ENCODE peak calls at places on chromosomes 13 and 19, in eight cellular contexts. One of them, this sample, is unnamed.

GRCh38 chr19:2887391-2887914 is 13.3 kb upstream of the ZNF57 start:
- DNase-seq in thyroid gland: no peak
- DNase-seq in right lobe of liver: no peak
- DNase-seq in A549: peak; percentile 46
- DNase-seq in ovary: no peak
- DNase-seq in spleen: no peak
- DNase-seq in IMR-90: peak; percentile 61
- DNase-seq in K562: peak; percentile 46
- DNase-seq in this sample: no peak

GRCh38 chr13:21813844-21814243 is 143.0 kb downstream of the FGF9 start:
- DNase-seq in thyroid gland: no peak
- DNase-seq in right lobe of liver: no peak
- DNase-seq in A549: no peak
- DNase-seq in ovary: no peak
- DNase-seq in spleen: no peak
- DNase-seq in IMR-90: no peak
- DNase-seq in K562: no peak
- DNase-seq in this sample: no peak

GRCh38 chr19:677201-677600 is 1.0 kb downstream of the FSTL3 start:
- DNase-seq in thyroid gland: peak; percentile 70
- DNase-seq in right lobe of liver: peak; percentile 42
- DNase-seq in A549: peak; percentile 61
- DNase-seq in ovary: peak; percentile 84
- DNase-seq in spleen: no peak
- DNase-seq in IMR-90: peak; percentile 79
- DNase-seq in K562: no peak
- DNase-seq in this sample: peak; percentile 92

GRCh38 chr19:33465371-33465770 is 56.2 kb downstream of the PEPD start:
- DNase-seq in thyroid gland: no peak
- DNase-seq in right lobe of liver: no peak
- DNase-seq in A549: no peak
- DNase-seq in ovary: no peak
- DNase-seq in spleen: peak; percentile 35
- DNase-seq in IMR-90: no peak
- DNase-seq in K562: no peak
- DNase-seq in this sample: no peak

GRCh38 chr13:34035676-34036325 is 217.9 kb downstream of the RFC3 start:
- DNase-seq in thyroid gland: no peak
- DNase-seq in right lobe of liver: no peak
- DNase-seq in A549: peak; percentile 9
- DNase-seq in ovary: no peak
- DNase-seq in spleen: no peak
- DNase-seq in IMR-90: no peak
- DNase-seq in K562: no peak
- DNase-seq in this sample: peak; percentile 38

GRCh38 chr13:102651392-102651791 is 43.5 kb downstream of the METTL21C start:
- DNase-seq in thyroid gland: no peak
- DNase-seq in right lobe of liver: no peak
- DNase-seq in A549: no peak
- DNase-seq in ovary: no peak
- DNase-seq in spleen: no peak
- DNase-seq in IMR-90: peak; percentile 61
- DNase-seq in K562: no peak
- DNase-seq in this sample: no peak

GRCh38 chr19:29547361-29547960 is 21.7 kb downstream of the VSTM2B start:
- DNase-seq in thyroid gland: no peak
- DNase-seq in right lobe of liver: no peak
- DNase-seq in A549: no peak
- DNase-seq in ovary: no peak
- DNase-seq in spleen: peak; percentile 22
- DNase-seq in IMR-90: no peak
- DNase-seq in K562: no peak
- DNase-seq in this sample: no peak

GRCh38 chr19:1070931-1071791 is 4.2 kb downstream of the ARHGAP45 start:
- DNase-seq in thyroid gland: no peak
- DNase-seq in right lobe of liver: no peak
- DNase-seq in A549: no peak
- DNase-seq in ovary: no peak
- DNase-seq in spleen: peak; percentile 81
- DNase-seq in IMR-90: no peak
- DNase-seq in K562: no peak
- DNase-seq in this sample: no peak

GRCh38 chr19:48415869-48416268 is 22.4 kb downstream of the GRIN2D start:
- DNase-seq in thyroid gland: no peak
- DNase-seq in right lobe of liver: no peak
- DNase-seq in A549: no peak
- DNase-seq in ovary: no peak
- DNase-seq in spleen: no peak
- DNase-seq in IMR-90: no peak
- DNase-seq in K562: no peak
- DNase-seq in this sample: no peak

GRCh38 chr19:48417436-48417835 is 24.0 kb downstream of the GRIN2D start:
- DNase-seq in thyroid gland: no peak
- DNase-seq in right lobe of liver: no peak
- DNase-seq in A549: no peak
- DNase-seq in ovary: no peak
- DNase-seq in spleen: no peak
- DNase-seq in IMR-90: no peak
- DNase-seq in K562: no peak
- DNase-seq in this sample: no peak

GRCh38 chr19:48413879-48414623 is 20.6 kb downstream of the GRIN2D start:
- DNase-seq in thyroid gland: peak; percentile 38
- DNase-seq in right lobe of liver: no peak
- DNase-seq in A549: no peak
- DNase-seq in ovary: no peak
- DNase-seq in spleen: no peak
- DNase-seq in IMR-90: peak; percentile 43
- DNase-seq in K562: no peak
- DNase-seq in this sample: no peak

GRCh38 chr19:48418317-48419064 is 25.0 kb downstream of the GRIN2D start:
- DNase-seq in thyroid gland: no peak
- DNase-seq in right lobe of liver: no peak
- DNase-seq in A549: no peak
- DNase-seq in ovary: no peak
- DNase-seq in spleen: no peak
- DNase-seq in IMR-90: peak; percentile 23
- DNase-seq in K562: peak; percentile 37
- DNase-seq in this sample: no peak

GRCh38 chr19:48415395-48415794 is 21.9 kb downstream of the GRIN2D start:
- DNase-seq in thyroid gland: peak; percentile 69
- DNase-seq in right lobe of liver: peak; percentile 91
- DNase-seq in A549: no peak
- DNase-seq in ovary: no peak
- DNase-seq in spleen: peak; percentile 85
- DNase-seq in IMR-90: peak; percentile 36
- DNase-seq in K562: peak; percentile 88
- DNase-seq in this sample: peak; percentile 88
- H3K4me1 ChIP-seq in thyroid gland: peaks cover 26% of the 10 kb centered on the region
- H3K4me1 ChIP-seq in right lobe of liver: no peaks in the 10 kb centered on the region
- H3K4me1 ChIP-seq in A549: peaks cover 13% of the 10 kb centered on the region
- H3K4me1 ChIP-seq in ovary: no peaks in the 10 kb centered on the region
- H3K4me1 ChIP-seq in spleen: peaks cover 38% of the 10 kb centered on the region
- H3K4me1 ChIP-seq in IMR-90: peaks cover 7% of the 10 kb centered on the region
- H3K4me1 ChIP-seq in K562: peaks cover 44% of the 10 kb centered on the region
- H3K4me1 ChIP-seq in this sample: no peaks in the 10 kb centered on the region

GRCh38 chr13:99214691-99215090 is 14.0 kb downstream of the UBAC2 start:
- DNase-seq in thyroid gland: no peak
- DNase-seq in right lobe of liver: no peak
- DNase-seq in A549: no peak
- DNase-seq in ovary: no peak
- DNase-seq in spleen: no peak
- DNase-seq in IMR-90: no peak
- DNase-seq in K562: no peak
- DNase-seq in this sample: no peak

GRCh38 chr13:99217461-99218101 is 16.9 kb downstream of the UBAC2 start:
- DNase-seq in thyroid gland: no peak
- DNase-seq in right lobe of liver: no peak
- DNase-seq in A549: no peak
- DNase-seq in ovary: no peak
- DNase-seq in spleen: peak; percentile 81
- DNase-seq in IMR-90: no peak
- DNase-seq in K562: no peak
- DNase-seq in this sample: no peak

GRCh38 chr13:99214232-99214631 is 13.6 kb downstream of the UBAC2 start:
- DNase-seq in thyroid gland: no peak
- DNase-seq in right lobe of liver: no peak
- DNase-seq in A549: no peak
- DNase-seq in ovary: no peak
- DNase-seq in spleen: no peak
- DNase-seq in IMR-90: no peak
- DNase-seq in K562: no peak
- DNase-seq in this sample: no peak

GRCh38 chr13:99218126-99218525 is 17.5 kb downstream of the UBAC2 start:
- DNase-seq in thyroid gland: no peak
- DNase-seq in right lobe of liver: no peak
- DNase-seq in A549: no peak
- DNase-seq in ovary: no peak
- DNase-seq in spleen: no peak
- DNase-seq in IMR-90: no peak
- DNase-seq in K562: no peak
- DNase-seq in this sample: no peak

DNA sequence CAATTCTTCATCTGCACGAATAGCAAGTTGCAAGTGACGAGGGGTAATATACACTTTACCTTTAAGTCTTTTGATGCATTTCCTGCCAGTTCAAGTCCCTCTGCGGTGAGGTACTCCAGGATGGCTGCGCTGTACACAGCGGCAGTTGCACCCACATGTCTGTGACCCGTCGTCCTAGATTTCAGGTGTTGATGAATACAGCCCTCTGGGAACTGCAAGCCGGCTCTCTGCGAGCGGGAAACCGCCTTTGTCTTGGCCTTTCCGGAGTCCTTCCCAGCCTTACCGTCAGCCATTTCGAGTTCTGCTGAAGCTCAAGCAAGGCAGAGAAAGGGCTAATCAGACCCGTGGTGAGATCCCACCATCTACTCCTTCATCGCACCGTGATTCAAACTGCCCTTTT is 14.8 kb downstream of the UBAC2 start:
- DNase-seq in thyroid gland: no peak
- DNase-seq in right lobe of liver: no peak
- DNase-seq in A549: no peak
- DNase-seq in ovary: no peak
- DNase-seq in spleen: peak; percentile 80
- DNase-seq in IMR-90: no peak
- DNase-seq in K562: no peak
- DNase-seq in this sample: no peak
- TF ChIP-seq POLR2A in thyroid gland: no peak
- TF ChIP-seq POLR2A in right lobe of liver: no peak
- TF ChIP-seq POLR2A in A549: no peak
- TF ChIP-seq POLR2A in ovary: no peak
- TF ChIP-seq POLR2A in spleen: no peak
- TF ChIP-seq POLR2A in IMR-90: no peak
- TF ChIP-seq POLR2A in K562: no peak
- TF ChIP-seq POLR2A in this sample: no peak

DNA sequence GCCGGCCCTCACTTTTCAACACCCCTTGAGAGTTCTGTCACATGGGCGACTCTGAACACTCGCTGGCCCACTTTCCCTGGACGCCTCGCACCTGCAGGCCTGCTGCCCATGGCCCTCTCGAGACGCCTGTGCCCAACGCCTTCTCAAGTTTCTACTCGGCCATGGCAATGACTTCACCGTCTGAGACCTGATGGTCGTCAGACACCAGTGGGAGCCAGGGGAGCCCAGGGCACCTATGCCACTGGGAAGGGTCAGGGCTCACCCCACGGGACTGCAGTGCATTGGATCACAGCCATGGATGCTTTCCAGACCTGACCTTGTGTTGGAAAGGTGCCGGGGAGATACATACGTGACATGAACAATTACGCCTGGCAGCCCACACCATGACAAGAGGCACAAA is 60.1 kb downstream of the KLF2 start:
- DNase-seq in thyroid gland: peak; percentile 94
- DNase-seq in right lobe of liver: no peak
- DNase-seq in A549: no peak
- DNase-seq in ovary: no peak
- DNase-seq in spleen: peak; percentile 74
- DNase-seq in IMR-90: no peak
- DNase-seq in K562: no peak
- DNase-seq in this sample: no peak
- H3K4me1 ChIP-seq in thyroid gland: peaks cover 52% of the 10 kb centered on the region
- H3K4me1 ChIP-seq in right lobe of liver: no peaks in the 10 kb centered on the region
- H3K4me1 ChIP-seq in A549: peaks cover 3% of the 10 kb centered on the region
- H3K4me1 ChIP-seq in ovary: peaks cover 11% of the 10 kb centered on the region
- H3K4me1 ChIP-seq in spleen: peaks cover 72% of the 10 kb centered on the region
- H3K4me1 ChIP-seq in IMR-90: peaks cover 2% of the 10 kb centered on the region
- H3K4me1 ChIP-seq in K562: peaks cover 7% of the 10 kb centered on the region
- H3K4me1 ChIP-seq in this sample: no peaks in the 10 kb centered on the region

GRCh38 chr19:14070268-14071050 is 2.1 kb upstream of the MISP3 start:
- DNase-seq in thyroid gland: no peak
- DNase-seq in right lobe of liver: no peak
- DNase-seq in A549: no peak
- DNase-seq in ovary: no peak
- DNase-seq in spleen: no peak
- DNase-seq in IMR-90: no peak
- DNase-seq in K562: no peak
- DNase-seq in this sample: no peak

GRCh38 chr19:14072535-14073231 is at the start of gene MISP3:
- DNase-seq in thyroid gland: peak; percentile 90
- DNase-seq in right lobe of liver: peak; percentile 87
- DNase-seq in A549: no peak
- DNase-seq in ovary: no peak
- DNase-seq in spleen: peak; percentile 86
- DNase-seq in IMR-90: no peak
- DNase-seq in K562: peak; percentile 62
- DNase-seq in this sample: no peak

GRCh38 chr19:14073232-14073924 is 792 bp downstream of the MISP3 start:
- DNase-seq in thyroid gland: peak; percentile 83
- DNase-seq in right lobe of liver: peak; percentile 83
- DNase-seq in A549: no peak
- DNase-seq in ovary: peak; percentile 71
- DNase-seq in spleen: peak; percentile 95
- DNase-seq in IMR-90: peak; percentile 82
- DNase-seq in K562: peak; percentile 82
- DNase-seq in this sample: peak; percentile 79

GRCh38 chr19:14078406-14078805 is 5.8 kb downstream of the MISP3 start:
- DNase-seq in thyroid gland: no peak
- DNase-seq in right lobe of liver: no peak
- DNase-seq in A549: no peak
- DNase-seq in ovary: no peak
- DNase-seq in spleen: no peak
- DNase-seq in IMR-90: peak; percentile 38
- DNase-seq in K562: no peak
- DNase-seq in this sample: peak; percentile 16

DNA sequence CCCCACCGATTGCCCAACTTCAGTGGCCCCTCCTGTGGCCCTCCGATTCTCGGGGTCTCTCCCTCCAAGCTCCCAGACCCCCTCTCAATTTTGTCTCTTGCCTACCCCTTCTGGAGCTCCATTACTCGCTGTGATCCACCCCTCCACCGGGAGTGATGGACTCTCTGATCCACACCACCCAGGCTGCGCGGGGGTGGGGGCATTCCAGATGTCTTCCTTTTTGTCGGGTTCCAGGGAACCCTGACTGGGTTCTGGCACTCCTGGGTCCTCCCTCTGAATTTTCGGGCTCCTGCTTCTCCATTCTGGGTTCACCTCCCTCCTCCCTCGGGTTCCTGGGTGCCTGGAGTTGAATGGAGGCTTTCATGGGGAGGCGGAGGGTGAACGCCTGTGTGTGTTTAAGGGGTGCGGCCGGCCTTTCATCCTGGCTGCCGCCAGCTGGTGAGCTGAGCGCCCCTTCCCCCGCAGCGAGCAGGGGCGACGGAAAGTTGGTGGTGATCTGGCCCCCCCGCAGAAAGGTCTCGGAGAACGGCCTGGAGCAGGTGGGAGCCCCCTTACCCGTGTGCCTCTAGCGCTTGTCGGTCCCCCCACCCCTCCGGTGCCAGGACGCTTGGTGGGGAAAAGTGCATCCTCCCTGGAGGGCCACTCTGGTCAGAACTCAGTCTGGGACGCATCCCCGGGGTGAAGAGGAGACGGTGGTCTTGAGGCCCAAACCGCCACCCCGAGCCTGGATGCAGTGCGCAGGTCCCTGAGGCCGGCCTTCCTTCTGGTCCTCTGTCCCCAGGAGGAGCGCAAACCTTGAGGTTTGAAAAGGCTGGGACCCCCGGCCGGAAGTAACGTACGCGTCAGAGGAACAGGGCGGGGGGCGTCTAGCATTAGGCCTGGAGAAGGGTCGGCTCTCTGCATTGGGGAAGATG is 1.6 kb downstream of the MISP3 start:
- DNase-seq in thyroid gland: peak; percentile 36
- DNase-seq in right lobe of liver: no peak
- DNase-seq in A549: no peak
- DNase-seq in ovary: no peak
- DNase-seq in spleen: peak; percentile 84
- DNase-seq in IMR-90: peak; percentile 25
- DNase-seq in K562: peak; percentile 42
- DNase-seq in this sample: peak; percentile 43
- TF ChIP-seq POLR2A in thyroid gland: no peak
- TF ChIP-seq POLR2A in right lobe of liver: no peak
- TF ChIP-seq POLR2A in A549: no peak
- TF ChIP-seq POLR2A in ovary: no peak
- TF ChIP-seq POLR2A in spleen: no peak
- TF ChIP-seq POLR2A in IMR-90: no peak
- TF ChIP-seq POLR2A in K562: no peak
- TF ChIP-seq POLR2A in this sample: no peak

This sample was measured in adrenal gland.